ENCODE peak calls at places on chromosomes 4 and X, in ten cellular contexts. D is fibroblast of lung; M is ovary; A is cardiac muscle cell; Y is psoas muscle; F is endodermal cell; W is CD4-positive, alpha-beta memory T cell; I is iPS DF 6.9; Z is lower lobe of right lung; L is heart right ventricle. T is an unnamed sample. For H3K4me1 and H3K36me3, the result is how much of the 10 kb centered on the place peaks cover.

GRCh38 chrX:153623310-153624029 is 23.5 kb upstream of the DUSP9 start:
- DNase-seq in W (no peak), F (no peak), I (no peak), M (no peak), A (no peak), Z (peak), D (no peak), Y (peak), L (no peak), T (no peak)

GRCh38 chr4:123555500-123556273 is 159.1 kb downstream of the SPRY1 start:
- DNase-seq in Y (peak), Z (peak), I (no peak), L (peak), F (no peak), M (peak), A (peak), W (no peak), D (peak), T (peak)

GRCh38 chr4:19575959-19576358 is 675.7 kb upstream of the SLIT2 start:
- DNase-seq in W (no peak), D (no peak), F (no peak), Y (no peak), L (no peak), Z (no peak), A (peak), M (no peak), I (no peak), T (no peak)

GRCh38 chr4:42152507-42153504 is at the start of gene BEND4:
- DNase-seq in M (no peak), Y (no peak), I (peak), D (no peak), L (no peak), F (peak), W (no peak), A (no peak), Z (no peak), T (no peak)

GRCh38 chr4:185839204-185839712 is 27.3 kb upstream of the SORBS2 start:
- DNase-seq in M (peak), W (no peak), I (peak), Z (no peak), D (peak), L (peak), A (peak), F (peak), Y (peak), T (no peak)

GRCh38 chrX:133048751-133049150 is 48.2 kb downstream of the USP26 start:
- DNase-seq in Y (no peak), W (no peak), L (no peak), M (no peak), I (no peak), Z (no peak), D (no peak), A (no peak), F (no peak), T (no peak)

GRCh38 chr4:184587746-184588145 is 61.5 kb downstream of the CASP3 start:
- DNase-seq in W (no peak), I (no peak), L (no peak), D (no peak), A (no peak), M (no peak), F (no peak), Z (no peak), Y (no peak), T (no peak)

GRCh38 chrX:9942086-9942485 is 25.1 kb upstream of the CLDN34 start:
- DNase-seq in Z (no peak), I (no peak), M (no peak), L (no peak), D (no peak), W (peak), Y (no peak), A (no peak), F (no peak), T (no peak)

GRCh38 chr4:165592386-165592785 is 213.6 kb downstream of the CPE start:
- DNase-seq in Y (no peak), A (peak), Z (no peak), L (no peak), D (peak), M (no peak), F (no peak), I (no peak), W (no peak), T (no peak)

GRCh38 chr4:177246636-177247584 is 62.8 kb upstream of the NEIL3 start:
- DNase-seq in Z (no peak), D (peak), F (no peak), L (no peak), I (no peak), M (no peak), W (no peak), A (no peak), Y (no peak), T (no peak)

GRCh38 chr4:86831262-86832090 is 17.7 kb downstream of the SLC10A6 start:
- DNase-seq in L (no peak), D (peak), A (peak), W (no peak), I (no peak), F (no peak), Z (peak), M (peak), Y (no peak), T (no peak)

GRCh38 chrX:47169726-47170515 is 23.7 kb upstream of the UBA1 start:
- DNase-seq in Y (no peak), M (no peak), W (no peak), F (no peak), A (peak), D (peak), I (no peak), L (peak), Z (no peak), T (no peak)

GRCh38 chrX:53422915-53423268 is 219 bp downstream of the RIBC1 start:
- DNase-seq in W (no peak), D (no peak), Y (no peak), A (no peak), L (no peak), I (no peak), Z (no peak), M (no peak), F (no peak), T (no peak)

GRCh38 chr4:165766976-165767375 is 106.1 kb upstream of the TLL1 start:
- DNase-seq in A (no peak), D (no peak), Z (no peak), Y (no peak), I (no peak), M (no peak), F (no peak), W (no peak), L (no peak), T (no peak)

GRCh38 chrX:13430136-13430827 is 110.4 kb upstream of the ATXN3L start:
- DNase-seq in D (no peak), M (no peak), W (no peak), I (no peak), F (no peak), Z (no peak), Y (no peak), A (no peak), L (no peak), T (no peak)

GRCh38 chr4:20881658-20882057 is 181.4 kb downstream of the PACRGL start:
- DNase-seq in I (no peak), Z (no peak), Y (no peak), L (no peak), D (no peak), M (no peak), W (no peak), A (no peak), F (no peak), T (no peak)
- H3K27ac ChIP-seq in I (no peak), Z (no peak), Y (no peak), L (no peak), D (no peak), M (no peak), W (no peak), A (no peak), F (no peak), T (no peak)

DNA sequence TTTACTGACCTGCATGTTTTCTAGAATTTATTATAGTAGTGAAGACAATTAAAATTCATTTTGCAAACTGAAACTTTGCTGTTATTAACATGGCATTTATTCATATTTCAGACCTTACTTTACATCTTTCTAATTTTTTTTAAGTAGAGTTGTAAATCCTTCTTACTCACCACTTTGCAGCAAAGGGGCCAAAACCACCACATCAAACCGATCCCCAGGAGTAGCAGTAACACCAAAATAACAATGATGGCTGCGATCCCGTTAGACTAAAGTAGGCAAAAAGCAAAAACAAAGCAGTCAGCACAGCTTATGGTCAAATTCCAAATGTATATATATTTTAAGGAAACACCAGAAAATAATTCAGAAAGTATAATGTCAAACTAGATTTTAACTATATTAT is 64.7 kb downstream of the ANTXR2 start:
- DNase-seq in W (no peak), A (no peak), F (no peak), L (no peak), M (no peak), Z (no peak), I (no peak), D (peak), Y (no peak), T (no peak)
- H3K4me1 ChIP-seq in W (half or more), A (under half), F (under half), L (half or more), M (under half), Z (under half), I (under half), D (under half), Y (under half), T (under half)

GRCh38 chr4:1703880-1704279 is 8.2 kb downstream of the SLBP start:
- DNase-seq in A (no peak), Z (no peak), F (no peak), I (no peak), L (no peak), W (no peak), D (no peak), M (no peak), Y (no peak), T (peak)
- H3K36me3 ChIP-seq in A (under half), Z (half or more), F (half or more), I (under half), L (half or more), W (under half), D (under half), M (under half), Y (half or more), T (under half)

GRCh38 chr4:168836482-168836881 is 173.6 kb downstream of the CBR4 start:
- DNase-seq in A (no peak), F (no peak), D (peak), Z (no peak), L (peak), M (no peak), I (no peak), Y (peak), W (no peak), T (no peak)

GRCh38 chr4:168839758-168840385 is 170.2 kb downstream of the CBR4 start:
- DNase-seq in D (no peak), Z (no peak), W (no peak), Y (no peak), L (no peak), F (no peak), M (no peak), I (no peak), A (peak), T (no peak)

GRCh38 chr4:168835880-168836454 is 174.1 kb downstream of the CBR4 start:
- DNase-seq in A (no peak), D (no peak), Y (no peak), F (no peak), I (no peak), M (no peak), L (no peak), Z (no peak), W (no peak), T (no peak)

GRCh38 chr4:168840386-168840763 is 169.7 kb downstream of the CBR4 start:
- DNase-seq in A (no peak), D (peak), L (no peak), I (no peak), W (no peak), M (no peak), Z (no peak), F (no peak), Y (no peak), T (no peak)

GRCh38 chr4:168837922-168838321 is 172.1 kb downstream of the CBR4 start:
- DNase-seq in A (no peak), I (no peak), L (no peak), W (no peak), M (no peak), Z (no peak), Y (peak), F (no peak), D (no peak), T (no peak)
- H3K27ac ChIP-seq in A (no peak), I (no peak), L (peak), W (no peak), M (no peak), Z (peak), Y (peak), F (no peak), D (no peak), T (no peak)

DNA sequence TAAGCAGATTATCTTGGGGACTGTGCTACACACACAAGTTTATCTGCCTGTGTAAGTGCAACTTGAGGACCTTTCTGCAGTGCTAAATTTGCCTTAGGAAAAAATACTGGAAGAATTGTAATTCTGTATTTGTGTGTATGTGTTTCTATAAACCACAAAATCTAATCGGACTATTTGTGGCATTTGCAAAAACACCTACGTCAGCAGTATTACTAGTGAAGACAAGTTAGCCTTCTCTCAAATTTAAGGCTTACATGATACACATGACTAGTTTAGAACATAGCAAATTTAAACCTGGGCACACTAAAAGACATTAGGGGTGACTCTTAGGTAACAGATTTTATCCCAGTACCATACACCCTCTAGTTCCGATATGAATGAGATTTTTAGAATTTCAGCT is 176.5 kb downstream of the SNCA start:
- DNase-seq in M (no peak), Z (no peak), W (no peak), Y (no peak), I (no peak), L (no peak), D (no peak), A (no peak), F (no peak), T (no peak)
- H3K4me1 ChIP-seq in M (under half), Z (under half), W (under half), Y (under half), I (under half), L (under half), D (under half), A (under half), F (under half), T (under half)

GRCh38 chr4:113462286-113462685 is 299.3 kb downstream of the CAMK2D start:
- DNase-seq in F (no peak), I (no peak), D (no peak), A (no peak), Y (no peak), M (no peak), Z (no peak), W (no peak), L (no peak), T (no peak)
- H3K36me3 ChIP-seq in F (half or more), I (under half), D (under half), A (under half), Y (half or more), M (under half), Z (under half), W (under half), L (half or more), T (under half)

T was measured in right lobe of liver.